ENCODE peak calls at places on chromosome 18, in five cellular contexts. S is effector memory CD4-positive, alpha-beta T cell; A is ovary; N is uterus; T is GM23248. Q is an unnamed sample. For H3K4me1, the result is how much of the 10 kb centered on the place peaks cover.

GRCh38 chr18:50284226-50284885 is 3.0 kb upstream of the MBD1 start:
- DNase-seq in T (peak), S (no peak), N (no peak), A (no peak), Q (no peak)

GRCh38 chr18:814300-815084 is 2.5 kb upstream of the YES1 start:
- DNase-seq in A (no peak), S (no peak), T (no peak), N (no peak), Q (no peak)

GRCh38 chr18:61272793-61273192 is 60.4 kb upstream of the CDH20 start:
- DNase-seq in S (no peak), N (no peak), A (no peak), T (no peak), Q (no peak)

GRCh38 chr18:78406743-78407455 is 572.7 kb upstream of the SALL3 start:
- DNase-seq in S (no peak), T (no peak), N (no peak), A (no peak), Q (no peak)

GRCh38 chr18:34342960-34343359 is 118.2 kb upstream of the NOL4 start:
- DNase-seq in N (no peak), S (no peak), A (no peak), T (peak), Q (no peak)

GRCh38 chr18:13112982-13113381 is 105.6 kb upstream of the LDLRAD4 start:
- DNase-seq in A (peak), S (no peak), T (peak), N (peak), Q (peak)

GRCh38 chr18:54981076-54981475 is 21.8 kb upstream of the CCDC68 start:
- DNase-seq in N (no peak), S (no peak), T (no peak), A (no peak), Q (no peak)

GRCh38 chr18:8944871-8945245 is 157.6 kb upstream of the NDUFV2 start:
- DNase-seq in S (no peak), T (no peak), N (no peak), A (no peak), Q (no peak)

GRCh38 chr18:354003-354402 is 86.2 kb upstream of the THOC1 start:
- DNase-seq in A (no peak), S (no peak), T (peak), N (no peak), Q (no peak)

GRCh38 chr18:13464432-13465125 is 246.0 kb downstream of the LDLRAD4 start:
- DNase-seq in N (no peak), T (no peak), A (no peak), S (peak), Q (no peak)

GRCh38 chr18:21484851-21485636 is 115.5 kb downstream of the ESCO1 start:
- DNase-seq in N (no peak), T (peak), A (no peak), S (no peak), Q (no peak)

GRCh38 chr18:32019251-32019943 is 772 bp downstream of the RNF125 start:
- DNase-seq in N (peak), A (peak), S (peak), T (peak), Q (no peak)

GRCh38 chr18:13273800-13274199 is 55.2 kb downstream of the LDLRAD4 start:
- DNase-seq in T (no peak), N (no peak), A (no peak), S (no peak), Q (no peak)

GRCh38 chr18:55097406-55098170 is 138.3 kb upstream of the CCDC68 start:
- DNase-seq in A (no peak), S (no peak), T (peak), N (no peak), Q (no peak)

GRCh38 chr18:70620837-70621612 is 332.2 kb downstream of the SOCS6 start:
- DNase-seq in T (no peak), A (no peak), S (no peak), N (no peak), Q (no peak)

GRCh38 chr18:37641573-37641972 is 76.0 kb upstream of the CELF4 start:
- DNase-seq in S (no peak), T (no peak), A (no peak), N (no peak), Q (no peak)

GRCh38 chr18:11689972-11690570 is 1.0 kb downstream of the GNAL start:
- DNase-seq in S (no peak), A (no peak), N (peak), T (peak), Q (no peak)

GRCh38 chr18:55861266-55861665 is 273.3 kb upstream of the TCF4 start:
- DNase-seq in A (no peak), N (no peak), T (peak), S (no peak), Q (no peak)

GRCh38 chr18:31942301-31942998 is 478 bp downstream of the TRAPPC8 start:
- DNase-seq in T (peak), N (no peak), S (no peak), A (peak), Q (no peak)

GRCh38 chr18:54776282-54776977 is 51.8 kb upstream of the RAB27B start:
- DNase-seq in A (no peak), T (peak), S (no peak), N (no peak), Q (peak)

GRCh38 chr18:46732801-46733200 is 24.1 kb downstream of the ST8SIA5 start:
- DNase-seq in A (no peak), N (no peak), T (no peak), S (no peak), Q (peak)

GRCh38 chr18:78822171-78822570 is 157.4 kb upstream of the SALL3 start:
- DNase-seq in N (no peak), S (no peak), A (no peak), T (no peak), Q (no peak)

DNA sequence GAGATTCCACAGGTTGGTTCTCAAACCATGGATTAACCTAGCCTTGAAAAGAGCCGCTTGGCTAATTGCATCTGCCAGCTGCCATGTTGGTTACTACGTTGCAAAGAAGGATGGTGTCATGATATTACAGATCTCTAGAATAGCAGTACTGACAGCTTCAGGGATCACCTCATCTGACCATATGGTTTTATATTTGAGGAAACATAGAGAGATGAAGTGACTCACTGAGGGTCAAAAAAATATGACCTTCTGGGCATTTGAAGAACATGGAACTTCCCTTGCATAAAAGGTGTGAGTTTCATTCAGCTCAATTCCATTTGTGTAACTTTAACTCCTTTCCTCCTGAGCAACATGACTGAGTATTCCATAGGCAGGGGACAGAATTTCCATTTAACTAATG is 242.3 kb downstream of the SETBP1 start:
- DNase-seq in S (no peak), N (no peak), A (no peak), T (no peak), Q (no peak)
- H3K4me1 ChIP-seq in S (under half), N (under half), A (under half), T (under half), Q (under half)

GRCh38 chr18:3251249-3251962 is 3.8 kb downstream of the MYL12A start:
- DNase-seq in N (no peak), S (no peak), T (peak), A (no peak), Q (no peak)
- H3K27ac ChIP-seq in N (peak), S (peak), T (peak), A (no peak), Q (peak)

GRCh38 chr18:48940854-48941531 is 9.8 kb downstream of the SMAD7 start:
- DNase-seq in S (peak), T (no peak), N (no peak), A (no peak), Q (no peak)
- H3K4me1 ChIP-seq in S (half or more), T (half or more), N (under half), A (under half), Q (half or more)

GRCh38 chr18:59009846-59010245 is 129.8 kb upstream of the SEC11C start:
- DNase-seq in A (no peak), N (no peak), T (no peak), S (no peak), Q (no peak)

GRCh38 chr18:59011786-59012185 is 127.9 kb upstream of the SEC11C start:
- DNase-seq in T (no peak), A (no peak), N (no peak), S (no peak), Q (peak)

GRCh38 chr18:59015531-59016152 is 124.0 kb upstream of the SEC11C start:
- DNase-seq in T (no peak), N (no peak), A (no peak), S (no peak), Q (peak)

GRCh38 chr18:59012815-59013677 is 126.6 kb upstream of the SEC11C start:
- DNase-seq in N (no peak), S (no peak), A (no peak), T (no peak), Q (no peak)

GRCh38 chr18:59013744-59014143 is 125.9 kb upstream of the SEC11C start:
- DNase-seq in T (no peak), S (no peak), A (no peak), N (no peak), Q (no peak)
- H3K27ac ChIP-seq in T (no peak), S (no peak), A (no peak), N (no peak), Q (no peak)

DNA sequence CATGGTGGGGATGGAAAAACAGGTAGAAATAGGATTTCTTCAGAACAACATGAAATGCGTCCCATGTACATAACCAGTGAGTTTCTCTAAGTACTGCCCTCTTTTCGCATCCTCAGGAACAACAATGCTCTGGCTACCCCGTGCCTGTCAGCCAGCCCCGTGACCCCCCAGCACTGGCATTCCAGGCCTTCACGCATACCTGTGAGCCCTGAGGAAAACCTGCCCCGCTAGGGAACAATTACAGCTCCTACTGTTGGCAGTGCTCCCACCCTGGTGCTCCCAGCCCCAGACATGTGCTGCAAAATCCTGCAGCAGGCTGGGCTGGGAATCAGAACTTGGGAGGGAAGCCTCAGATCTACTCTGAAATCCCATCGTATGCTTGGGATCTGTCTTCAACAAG is 9.1 kb downstream of the SMAD7 start:
- DNase-seq in S (no peak), T (peak), N (no peak), A (no peak), Q (no peak)
- H3K4me1 ChIP-seq in S (half or more), T (half or more), N (under half), A (half or more), Q (under half)

DNA sequence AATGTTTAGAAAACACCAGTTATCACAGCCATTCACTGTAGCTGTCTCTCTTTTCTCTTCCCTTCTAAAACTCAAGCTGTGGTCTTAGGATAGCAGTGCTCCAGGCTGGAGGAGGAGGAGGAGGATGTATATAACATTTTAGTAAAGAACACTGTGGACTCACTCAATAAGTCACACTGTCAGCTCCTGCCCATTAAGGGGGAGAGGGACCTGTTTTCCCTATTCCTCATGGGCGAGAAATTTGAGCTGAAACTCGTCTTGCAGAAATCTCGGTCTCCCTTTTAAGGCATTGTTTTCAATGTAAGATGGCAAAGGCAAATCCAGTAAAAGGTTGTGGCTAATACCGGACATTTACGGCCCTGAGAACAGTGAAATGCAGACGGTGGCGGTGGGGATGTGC is 114.8 kb upstream of the ZNF236 start:
- DNase-seq in T (no peak), N (no peak), A (no peak), S (no peak), Q (no peak)
- H3K27ac ChIP-seq in T (no peak), N (peak), A (no peak), S (no peak), Q (no peak)

DNA sequence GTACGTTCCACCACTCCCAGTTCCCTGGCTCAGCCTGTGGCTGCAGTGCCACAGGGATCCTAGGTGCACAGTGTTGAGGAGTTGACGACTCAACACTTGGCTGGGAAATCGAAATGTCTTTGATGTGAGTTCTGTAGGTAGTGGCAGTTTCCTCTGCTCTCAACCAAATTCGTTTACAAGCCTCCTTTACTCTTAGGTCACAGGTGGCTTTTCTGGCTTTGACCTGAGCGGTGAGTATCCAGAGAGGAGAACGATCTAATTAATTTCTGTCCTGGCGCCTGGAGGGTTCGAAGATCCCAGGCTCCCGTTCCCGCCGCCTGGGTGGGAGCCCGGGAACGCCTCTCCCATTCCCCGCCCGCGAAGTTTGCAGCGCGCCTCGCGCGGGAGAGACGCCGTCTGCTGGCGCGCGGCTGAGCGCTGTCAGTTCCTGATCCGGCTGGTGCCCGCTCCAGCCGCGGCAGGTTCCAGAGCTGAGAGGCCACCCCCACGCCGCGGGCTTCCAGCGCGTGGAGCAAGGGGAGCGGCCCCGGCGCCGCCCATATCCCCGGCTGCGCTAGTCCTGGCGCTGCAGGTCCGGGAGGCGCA is at the start of gene LAMA3:
- DNase-seq in T (peak), S (no peak), A (peak), N (peak), Q (no peak)
- H3K4me1 ChIP-seq in T (under half), S (under half), A (under half), N (under half), Q (under half)

DNA sequence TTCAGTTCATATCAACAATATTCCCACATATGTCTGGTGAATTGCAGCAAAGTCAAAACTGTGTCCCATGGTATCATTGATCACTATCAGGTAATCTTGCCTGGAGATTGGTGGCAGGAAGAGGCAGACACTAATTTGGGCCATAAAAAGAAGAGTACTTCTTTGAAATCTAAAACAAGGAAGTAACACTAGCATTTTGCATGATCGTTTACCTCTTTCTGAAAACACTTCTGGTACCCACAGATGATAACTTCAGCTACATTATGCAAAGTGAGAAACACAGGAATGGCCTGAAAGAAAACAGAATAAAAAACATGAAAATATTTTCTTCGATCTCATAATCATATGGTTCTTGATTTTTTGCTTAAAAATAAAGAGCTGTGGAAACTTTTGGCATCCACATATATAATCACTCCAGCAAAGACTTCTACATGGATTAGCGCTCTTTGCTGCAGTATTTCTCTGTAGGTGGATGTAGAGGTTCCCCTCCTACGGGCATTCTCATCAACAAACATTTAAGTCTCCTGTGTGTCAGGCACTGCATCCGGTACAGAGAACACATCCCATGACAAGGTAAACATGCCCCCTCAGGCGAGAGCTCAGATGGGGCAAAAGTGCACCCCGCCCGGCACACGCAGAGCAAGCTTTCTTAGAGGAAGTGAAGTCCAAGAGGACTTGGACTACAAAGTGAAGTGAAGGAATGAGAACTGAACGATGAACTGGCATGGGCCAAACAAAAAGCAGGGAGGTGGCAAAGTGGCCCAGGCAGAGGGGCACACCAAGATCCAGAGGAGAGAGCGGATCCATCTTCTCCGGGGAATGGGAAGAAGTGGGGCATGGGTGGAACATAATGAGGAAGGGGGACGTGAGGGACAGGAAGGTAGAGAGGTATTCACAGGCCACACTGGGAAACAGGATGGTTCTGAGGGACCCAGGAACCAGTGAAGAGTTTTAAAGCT is 68.0 kb upstream of the RIOK3 start:
- DNase-seq in A (no peak), S (no peak), T (no peak), N (no peak), Q (no peak)
- H3K27ac ChIP-seq in A (no peak), S (no peak), T (no peak), N (no peak), Q (no peak)

Q was measured in right atrium auricular region.